ENCODE peak calls at places on chromosomes 5 and 9, in eight cellular contexts. One of them, this sample, is unnamed.

GRCh38 chr5:96123418-96123817 is 161.8 kb upstream of the ELL2 start:
- DNase-seq in SHP77: no peak
- DNase-seq in stimulated activated CD8-positive, alpha-beta memory T cell treated with anti-CD3 and anti-CD28 coated beads, Interleukin-12 subunit alpha, Interleukin-12 subunit beta, amount 100 ng/mL, for 4 hours: no peak
- DNase-seq in HuH-7: no peak
- DNase-seq in activated CD4-positive, alpha-beta memory T cell treated with anti-CD3 and anti-CD28 coated beads, Interleukin-2, amount 10 ng/mL, durations not matched to agents 7 days and 5 days: no peak
- DNase-seq in AML-193: no peak
- DNase-seq in HS-27A: no peak
- DNase-seq in amniotic stem cell: no peak
- DNase-seq in this sample: no peak

GRCh38 chr5:157749462-157749799 is 5.9 kb downstream of the LSM11 start:
- DNase-seq in SHP77: no peak
- DNase-seq in stimulated activated CD8-positive, alpha-beta memory T cell treated with anti-CD3 and anti-CD28 coated beads, Interleukin-12 subunit alpha, Interleukin-12 subunit beta, amount 100 ng/mL, for 4 hours: no peak
- DNase-seq in HuH-7: no peak
- DNase-seq in activated CD4-positive, alpha-beta memory T cell treated with anti-CD3 and anti-CD28 coated beads, Interleukin-2, amount 10 ng/mL, durations not matched to agents 7 days and 5 days: no peak
- DNase-seq in AML-193: no peak
- DNase-seq in HS-27A: no peak
- DNase-seq in amniotic stem cell: no peak
- DNase-seq in this sample: no peak

GRCh38 chr5:121949885-121950284 is 11.9 kb upstream of the SRFBP1 start:
- DNase-seq in SHP77: peak; percentile 52
- DNase-seq in stimulated activated CD8-positive, alpha-beta memory T cell treated with anti-CD3 and anti-CD28 coated beads, Interleukin-12 subunit alpha, Interleukin-12 subunit beta, amount 100 ng/mL, for 4 hours: no peak
- DNase-seq in HuH-7: peak; percentile 70
- DNase-seq in activated CD4-positive, alpha-beta memory T cell treated with anti-CD3 and anti-CD28 coated beads, Interleukin-2, amount 10 ng/mL, durations not matched to agents 7 days and 5 days: no peak
- DNase-seq in AML-193: peak; percentile 56
- DNase-seq in HS-27A: no peak
- DNase-seq in amniotic stem cell: peak; percentile 36
- DNase-seq in this sample: peak; percentile 57

GRCh38 chr9:20437466-20437865 is 184.8 kb downstream of the MLLT3 start:
- DNase-seq in SHP77: no peak
- DNase-seq in stimulated activated CD8-positive, alpha-beta memory T cell treated with anti-CD3 and anti-CD28 coated beads, Interleukin-12 subunit alpha, Interleukin-12 subunit beta, amount 100 ng/mL, for 4 hours: no peak
- DNase-seq in HuH-7: no peak
- DNase-seq in activated CD4-positive, alpha-beta memory T cell treated with anti-CD3 and anti-CD28 coated beads, Interleukin-2, amount 10 ng/mL, durations not matched to agents 7 days and 5 days: no peak
- DNase-seq in AML-193: no peak
- DNase-seq in HS-27A: peak; percentile 2
- DNase-seq in amniotic stem cell: peak; percentile 18
- DNase-seq in this sample: no peak

GRCh38 chr9:91428927-91429351 is 5.3 kb upstream of the NFIL3 start:
- DNase-seq in SHP77: no peak
- DNase-seq in stimulated activated CD8-positive, alpha-beta memory T cell treated with anti-CD3 and anti-CD28 coated beads, Interleukin-12 subunit alpha, Interleukin-12 subunit beta, amount 100 ng/mL, for 4 hours: no peak
- DNase-seq in HuH-7: no peak
- DNase-seq in activated CD4-positive, alpha-beta memory T cell treated with anti-CD3 and anti-CD28 coated beads, Interleukin-2, amount 10 ng/mL, durations not matched to agents 7 days and 5 days: no peak
- DNase-seq in AML-193: peak; percentile 91
- DNase-seq in HS-27A: no peak
- DNase-seq in amniotic stem cell: no peak
- DNase-seq in this sample: no peak

GRCh38 chr9:129231022-129231739 is 53.1 kb upstream of the IER5L start:
- DNase-seq in SHP77: no peak
- DNase-seq in stimulated activated CD8-positive, alpha-beta memory T cell treated with anti-CD3 and anti-CD28 coated beads, Interleukin-12 subunit alpha, Interleukin-12 subunit beta, amount 100 ng/mL, for 4 hours: no peak
- DNase-seq in HuH-7: no peak
- DNase-seq in activated CD4-positive, alpha-beta memory T cell treated with anti-CD3 and anti-CD28 coated beads, Interleukin-2, amount 10 ng/mL, durations not matched to agents 7 days and 5 days: no peak
- DNase-seq in AML-193: no peak
- DNase-seq in HS-27A: no peak
- DNase-seq in amniotic stem cell: no peak
- DNase-seq in this sample: no peak

GRCh38 chr9:86599565-86599964 is 245.4 kb upstream of the TUT7 start:
- DNase-seq in SHP77: no peak
- DNase-seq in stimulated activated CD8-positive, alpha-beta memory T cell treated with anti-CD3 and anti-CD28 coated beads, Interleukin-12 subunit alpha, Interleukin-12 subunit beta, amount 100 ng/mL, for 4 hours: no peak
- DNase-seq in HuH-7: no peak
- DNase-seq in activated CD4-positive, alpha-beta memory T cell treated with anti-CD3 and anti-CD28 coated beads, Interleukin-2, amount 10 ng/mL, durations not matched to agents 7 days and 5 days: no peak
- DNase-seq in AML-193: no peak
- DNase-seq in HS-27A: no peak
- DNase-seq in amniotic stem cell: no peak
- DNase-seq in this sample: no peak

GRCh38 chr9:88303785-88304495 is 84.3 kb upstream of the SPIN1 start:
- DNase-seq in SHP77: no peak
- DNase-seq in stimulated activated CD8-positive, alpha-beta memory T cell treated with anti-CD3 and anti-CD28 coated beads, Interleukin-12 subunit alpha, Interleukin-12 subunit beta, amount 100 ng/mL, for 4 hours: no peak
- DNase-seq in HuH-7: no peak
- DNase-seq in activated CD4-positive, alpha-beta memory T cell treated with anti-CD3 and anti-CD28 coated beads, Interleukin-2, amount 10 ng/mL, durations not matched to agents 7 days and 5 days: peak; percentile 78
- DNase-seq in AML-193: no peak
- DNase-seq in HS-27A: no peak
- DNase-seq in amniotic stem cell: no peak
- DNase-seq in this sample: no peak

GRCh38 chr5:14445581-14446290 is 135.9 kb upstream of the OTULINL start:
- DNase-seq in SHP77: no peak
- DNase-seq in stimulated activated CD8-positive, alpha-beta memory T cell treated with anti-CD3 and anti-CD28 coated beads, Interleukin-12 subunit alpha, Interleukin-12 subunit beta, amount 100 ng/mL, for 4 hours: no peak
- DNase-seq in HuH-7: no peak
- DNase-seq in activated CD4-positive, alpha-beta memory T cell treated with anti-CD3 and anti-CD28 coated beads, Interleukin-2, amount 10 ng/mL, durations not matched to agents 7 days and 5 days: no peak
- DNase-seq in AML-193: no peak
- DNase-seq in HS-27A: no peak
- DNase-seq in amniotic stem cell: no peak
- DNase-seq in this sample: peak; percentile 32

GRCh38 chr5:60287174-60287771 is 393.7 kb upstream of the PDE4D start:
- DNase-seq in SHP77: peak; percentile 64
- DNase-seq in stimulated activated CD8-positive, alpha-beta memory T cell treated with anti-CD3 and anti-CD28 coated beads, Interleukin-12 subunit alpha, Interleukin-12 subunit beta, amount 100 ng/mL, for 4 hours: no peak
- DNase-seq in HuH-7: peak; percentile 44
- DNase-seq in activated CD4-positive, alpha-beta memory T cell treated with anti-CD3 and anti-CD28 coated beads, Interleukin-2, amount 10 ng/mL, durations not matched to agents 7 days and 5 days: no peak
- DNase-seq in AML-193: peak; percentile 92
- DNase-seq in HS-27A: peak; percentile 39
- DNase-seq in amniotic stem cell: peak; percentile 8
- DNase-seq in this sample: peak; percentile 83

GRCh38 chr9:93656426-93657222 is 80.2 kb downstream of the PHF2 start:
- DNase-seq in SHP77: no peak
- DNase-seq in stimulated activated CD8-positive, alpha-beta memory T cell treated with anti-CD3 and anti-CD28 coated beads, Interleukin-12 subunit alpha, Interleukin-12 subunit beta, amount 100 ng/mL, for 4 hours: no peak
- DNase-seq in HuH-7: no peak
- DNase-seq in activated CD4-positive, alpha-beta memory T cell treated with anti-CD3 and anti-CD28 coated beads, Interleukin-2, amount 10 ng/mL, durations not matched to agents 7 days and 5 days: no peak
- DNase-seq in AML-193: no peak
- DNase-seq in HS-27A: no peak
- DNase-seq in amniotic stem cell: no peak
- DNase-seq in this sample: no peak

GRCh38 chr5:135204151-135204600 is 170.1 kb upstream of the PITX1 start:
- DNase-seq in SHP77: peak; percentile 44
- DNase-seq in stimulated activated CD8-positive, alpha-beta memory T cell treated with anti-CD3 and anti-CD28 coated beads, Interleukin-12 subunit alpha, Interleukin-12 subunit beta, amount 100 ng/mL, for 4 hours: no peak
- DNase-seq in HuH-7: no peak
- DNase-seq in activated CD4-positive, alpha-beta memory T cell treated with anti-CD3 and anti-CD28 coated beads, Interleukin-2, amount 10 ng/mL, durations not matched to agents 7 days and 5 days: no peak
- DNase-seq in AML-193: no peak
- DNase-seq in HS-27A: no peak
- DNase-seq in amniotic stem cell: no peak
- DNase-seq in this sample: peak; percentile 46

GRCh38 chr5:153998010-153998409 is 40.7 kb downstream of the FAM114A2 start:
- DNase-seq in SHP77: no peak
- DNase-seq in stimulated activated CD8-positive, alpha-beta memory T cell treated with anti-CD3 and anti-CD28 coated beads, Interleukin-12 subunit alpha, Interleukin-12 subunit beta, amount 100 ng/mL, for 4 hours: no peak
- DNase-seq in HuH-7: no peak
- DNase-seq in activated CD4-positive, alpha-beta memory T cell treated with anti-CD3 and anti-CD28 coated beads, Interleukin-2, amount 10 ng/mL, durations not matched to agents 7 days and 5 days: no peak
- DNase-seq in AML-193: no peak
- DNase-seq in HS-27A: no peak
- DNase-seq in amniotic stem cell: no peak
- DNase-seq in this sample: no peak

GRCh38 chr5:173326501-173326960 is 1.7 kb downstream of the STC2 start:
- DNase-seq in SHP77: no peak
- DNase-seq in stimulated activated CD8-positive, alpha-beta memory T cell treated with anti-CD3 and anti-CD28 coated beads, Interleukin-12 subunit alpha, Interleukin-12 subunit beta, amount 100 ng/mL, for 4 hours: no peak
- DNase-seq in HuH-7: no peak
- DNase-seq in activated CD4-positive, alpha-beta memory T cell treated with anti-CD3 and anti-CD28 coated beads, Interleukin-2, amount 10 ng/mL, durations not matched to agents 7 days and 5 days: no peak
- DNase-seq in AML-193: no peak
- DNase-seq in HS-27A: peak; percentile 69
- DNase-seq in amniotic stem cell: peak; percentile 83
- DNase-seq in this sample: peak; percentile 64

GRCh38 chr5:78467744-78468357 is 107.4 kb downstream of the SCAMP1 start:
- DNase-seq in SHP77: peak; percentile 32
- DNase-seq in stimulated activated CD8-positive, alpha-beta memory T cell treated with anti-CD3 and anti-CD28 coated beads, Interleukin-12 subunit alpha, Interleukin-12 subunit beta, amount 100 ng/mL, for 4 hours: no peak
- DNase-seq in HuH-7: peak; percentile 6
- DNase-seq in activated CD4-positive, alpha-beta memory T cell treated with anti-CD3 and anti-CD28 coated beads, Interleukin-2, amount 10 ng/mL, durations not matched to agents 7 days and 5 days: no peak
- DNase-seq in AML-193: peak; percentile 50
- DNase-seq in HS-27A: no peak
- DNase-seq in amniotic stem cell: peak; percentile 31
- DNase-seq in this sample: peak; percentile 44

GRCh38 chr9:110185806-110186205 is 22.2 kb downstream of the C9orf152 start:
- DNase-seq in SHP77: no peak
- DNase-seq in stimulated activated CD8-positive, alpha-beta memory T cell treated with anti-CD3 and anti-CD28 coated beads, Interleukin-12 subunit alpha, Interleukin-12 subunit beta, amount 100 ng/mL, for 4 hours: no peak
- DNase-seq in HuH-7: no peak
- DNase-seq in activated CD4-positive, alpha-beta memory T cell treated with anti-CD3 and anti-CD28 coated beads, Interleukin-2, amount 10 ng/mL, durations not matched to agents 7 days and 5 days: no peak
- DNase-seq in AML-193: no peak
- DNase-seq in HS-27A: no peak
- DNase-seq in amniotic stem cell: no peak
- DNase-seq in this sample: no peak

GRCh38 chr5:177071671-177072385 is 14.9 kb upstream of the FGFR4 start:
- DNase-seq in SHP77: peak; percentile 71
- DNase-seq in stimulated activated CD8-positive, alpha-beta memory T cell treated with anti-CD3 and anti-CD28 coated beads, Interleukin-12 subunit alpha, Interleukin-12 subunit beta, amount 100 ng/mL, for 4 hours: no peak
- DNase-seq in HuH-7: peak; percentile 69
- DNase-seq in activated CD4-positive, alpha-beta memory T cell treated with anti-CD3 and anti-CD28 coated beads, Interleukin-2, amount 10 ng/mL, durations not matched to agents 7 days and 5 days: peak; percentile 66
- DNase-seq in AML-193: peak; percentile 76
- DNase-seq in HS-27A: peak; percentile 22
- DNase-seq in amniotic stem cell: peak; percentile 72
- DNase-seq in this sample: peak; percentile 93

GRCh38 chr5:82312373-82312856 is 34.3 kb upstream of the RPS23 start:
- DNase-seq in SHP77: peak; percentile 70
- DNase-seq in stimulated activated CD8-positive, alpha-beta memory T cell treated with anti-CD3 and anti-CD28 coated beads, Interleukin-12 subunit alpha, Interleukin-12 subunit beta, amount 100 ng/mL, for 4 hours: no peak
- DNase-seq in HuH-7: peak; percentile 35
- DNase-seq in activated CD4-positive, alpha-beta memory T cell treated with anti-CD3 and anti-CD28 coated beads, Interleukin-2, amount 10 ng/mL, durations not matched to agents 7 days and 5 days: peak; percentile 46
- DNase-seq in AML-193: peak; percentile 69
- DNase-seq in HS-27A: no peak
- DNase-seq in amniotic stem cell: peak; percentile 67
- DNase-seq in this sample: peak; percentile 86

GRCh38 chr5:67028371-67028770 is 168.2 kb downstream of the CD180 start:
- DNase-seq in SHP77: no peak
- DNase-seq in stimulated activated CD8-positive, alpha-beta memory T cell treated with anti-CD3 and anti-CD28 coated beads, Interleukin-12 subunit alpha, Interleukin-12 subunit beta, amount 100 ng/mL, for 4 hours: no peak
- DNase-seq in HuH-7: no peak
- DNase-seq in activated CD4-positive, alpha-beta memory T cell treated with anti-CD3 and anti-CD28 coated beads, Interleukin-2, amount 10 ng/mL, durations not matched to agents 7 days and 5 days: no peak
- DNase-seq in AML-193: no peak
- DNase-seq in HS-27A: no peak
- DNase-seq in amniotic stem cell: no peak
- DNase-seq in this sample: no peak

GRCh38 chr9:88777498-88778312 is 213.6 kb upstream of the S1PR3 start:
- DNase-seq in SHP77: no peak
- DNase-seq in stimulated activated CD8-positive, alpha-beta memory T cell treated with anti-CD3 and anti-CD28 coated beads, Interleukin-12 subunit alpha, Interleukin-12 subunit beta, amount 100 ng/mL, for 4 hours: no peak
- DNase-seq in HuH-7: no peak
- DNase-seq in activated CD4-positive, alpha-beta memory T cell treated with anti-CD3 and anti-CD28 coated beads, Interleukin-2, amount 10 ng/mL, durations not matched to agents 7 days and 5 days: no peak
- DNase-seq in AML-193: peak; percentile 34
- DNase-seq in HS-27A: no peak
- DNase-seq in amniotic stem cell: no peak
- DNase-seq in this sample: peak; percentile 78

GRCh38 chr5:123344819-123345426 is 78.3 kb downstream of the CEP120 start:
- DNase-seq in SHP77: peak; percentile 20
- DNase-seq in stimulated activated CD8-positive, alpha-beta memory T cell treated with anti-CD3 and anti-CD28 coated beads, Interleukin-12 subunit alpha, Interleukin-12 subunit beta, amount 100 ng/mL, for 4 hours: no peak
- DNase-seq in HuH-7: peak; percentile 1
- DNase-seq in activated CD4-positive, alpha-beta memory T cell treated with anti-CD3 and anti-CD28 coated beads, Interleukin-2, amount 10 ng/mL, durations not matched to agents 7 days and 5 days: no peak
- DNase-seq in AML-193: peak; percentile 1
- DNase-seq in HS-27A: no peak
- DNase-seq in amniotic stem cell: peak; percentile 15
- DNase-seq in this sample: peak; percentile 43

GRCh38 chr5:74454263-74455030 is 186.1 kb downstream of the ENC1 start:
- DNase-seq in SHP77: no peak
- DNase-seq in stimulated activated CD8-positive, alpha-beta memory T cell treated with anti-CD3 and anti-CD28 coated beads, Interleukin-12 subunit alpha, Interleukin-12 subunit beta, amount 100 ng/mL, for 4 hours: no peak
- DNase-seq in HuH-7: no peak
- DNase-seq in activated CD4-positive, alpha-beta memory T cell treated with anti-CD3 and anti-CD28 coated beads, Interleukin-2, amount 10 ng/mL, durations not matched to agents 7 days and 5 days: no peak
- DNase-seq in AML-193: no peak
- DNase-seq in HS-27A: no peak
- DNase-seq in amniotic stem cell: no peak
- DNase-seq in this sample: no peak

GRCh38 chr9:6777218-6777902 is 19.6 kb downstream of the KDM4C start:
- DNase-seq in SHP77: no peak
- DNase-seq in stimulated activated CD8-positive, alpha-beta memory T cell treated with anti-CD3 and anti-CD28 coated beads, Interleukin-12 subunit alpha, Interleukin-12 subunit beta, amount 100 ng/mL, for 4 hours: no peak
- DNase-seq in HuH-7: no peak
- DNase-seq in activated CD4-positive, alpha-beta memory T cell treated with anti-CD3 and anti-CD28 coated beads, Interleukin-2, amount 10 ng/mL, durations not matched to agents 7 days and 5 days: no peak
- DNase-seq in AML-193: no peak
- DNase-seq in HS-27A: no peak
- DNase-seq in amniotic stem cell: no peak
- DNase-seq in this sample: no peak

GRCh38 chr9:107269681-107270080 is 13.4 kb upstream of the RAD23B start:
- DNase-seq in SHP77: no peak
- DNase-seq in stimulated activated CD8-positive, alpha-beta memory T cell treated with anti-CD3 and anti-CD28 coated beads, Interleukin-12 subunit alpha, Interleukin-12 subunit beta, amount 100 ng/mL, for 4 hours: no peak
- DNase-seq in HuH-7: peak; percentile 39
- DNase-seq in activated CD4-positive, alpha-beta memory T cell treated with anti-CD3 and anti-CD28 coated beads, Interleukin-2, amount 10 ng/mL, durations not matched to agents 7 days and 5 days: no peak
- DNase-seq in AML-193: no peak
- DNase-seq in HS-27A: no peak
- DNase-seq in amniotic stem cell: no peak
- DNase-seq in this sample: no peak

GRCh38 chr9:85377751-85378289 is 363.9 kb downstream of the AGTPBP1 start:
- DNase-seq in SHP77: no peak
- DNase-seq in stimulated activated CD8-positive, alpha-beta memory T cell treated with anti-CD3 and anti-CD28 coated beads, Interleukin-12 subunit alpha, Interleukin-12 subunit beta, amount 100 ng/mL, for 4 hours: no peak
- DNase-seq in HuH-7: no peak
- DNase-seq in activated CD4-positive, alpha-beta memory T cell treated with anti-CD3 and anti-CD28 coated beads, Interleukin-2, amount 10 ng/mL, durations not matched to agents 7 days and 5 days: no peak
- DNase-seq in AML-193: no peak
- DNase-seq in HS-27A: no peak
- DNase-seq in amniotic stem cell: no peak
- DNase-seq in this sample: no peak

GRCh38 chr9:128103589-128103962 is 24.0 kb downstream of the PTGES2 start:
- DNase-seq in SHP77: peak; percentile 36
- DNase-seq in stimulated activated CD8-positive, alpha-beta memory T cell treated with anti-CD3 and anti-CD28 coated beads, Interleukin-12 subunit alpha, Interleukin-12 subunit beta, amount 100 ng/mL, for 4 hours: no peak
- DNase-seq in HuH-7: no peak
- DNase-seq in activated CD4-positive, alpha-beta memory T cell treated with anti-CD3 and anti-CD28 coated beads, Interleukin-2, amount 10 ng/mL, durations not matched to agents 7 days and 5 days: peak; percentile 38
- DNase-seq in AML-193: no peak
- DNase-seq in HS-27A: no peak
- DNase-seq in amniotic stem cell: no peak
- DNase-seq in this sample: no peak

GRCh38 chr9:138053321-138053868 is 175.8 kb downstream of the CACNA1B start:
- DNase-seq in SHP77: no peak
- DNase-seq in stimulated activated CD8-positive, alpha-beta memory T cell treated with anti-CD3 and anti-CD28 coated beads, Interleukin-12 subunit alpha, Interleukin-12 subunit beta, amount 100 ng/mL, for 4 hours: no peak
- DNase-seq in HuH-7: no peak
- DNase-seq in activated CD4-positive, alpha-beta memory T cell treated with anti-CD3 and anti-CD28 coated beads, Interleukin-2, amount 10 ng/mL, durations not matched to agents 7 days and 5 days: no peak
- DNase-seq in AML-193: no peak
- DNase-seq in HS-27A: no peak
- DNase-seq in amniotic stem cell: no peak
- DNase-seq in this sample: no peak

This sample was measured in KBM-7.